ENCODE peak calls at places on chromosomes 5 and 9, in seven cellular contexts. One of them, this sample, is unnamed.

GRCh38 chr5:10607023-10607665 is 43.3 kb downstream of the ANKRD33B start:
- DNase-seq in nucleus accumbens: no peak
- DNase-seq in AG10803: no peak
- DNase-seq in GM03348: no peak
- DNase-seq in myocyte: peak
- DNase-seq in ELF-1: peak
- DNase-seq in H7: no peak
- DNase-seq in this sample: no peak

GRCh38 chr9:12801663-12802062 is 26.8 kb downstream of the LURAP1L start:
- DNase-seq in GM03348: no peak
- DNase-seq in nucleus accumbens: no peak
- DNase-seq in AG10803: no peak
- DNase-seq in myocyte: no peak
- DNase-seq in H7: no peak
- DNase-seq in ELF-1: no peak
- DNase-seq in this sample: no peak

GRCh38 chr9:21970800-21971620 is 23.2 kb downstream of the CDKN2A start:
- DNase-seq in ELF-1: peak
- DNase-seq in AG10803: no peak
- DNase-seq in myocyte: no peak
- DNase-seq in GM03348: no peak
- DNase-seq in H7: peak
- DNase-seq in nucleus accumbens: no peak
- DNase-seq in this sample: peak

GRCh38 chr5:177070536-177071191 is 16.1 kb upstream of the FGFR4 start:
- DNase-seq in H7: no peak
- DNase-seq in AG10803: no peak
- DNase-seq in GM03348: no peak
- DNase-seq in myocyte: no peak
- DNase-seq in ELF-1: no peak
- DNase-seq in nucleus accumbens: no peak
- DNase-seq in this sample: no peak

GRCh38 chr9:78023003-78023741 is 8.4 kb downstream of the GNAQ start:
- DNase-seq in nucleus accumbens: no peak
- DNase-seq in myocyte: no peak
- DNase-seq in GM03348: peak
- DNase-seq in ELF-1: no peak
- DNase-seq in H7: no peak
- DNase-seq in AG10803: peak
- DNase-seq in this sample: no peak

GRCh38 chr5:33491941-33492340 is 51.2 kb downstream of the TARS1 start:
- DNase-seq in ELF-1: no peak
- DNase-seq in H7: no peak
- DNase-seq in myocyte: no peak
- DNase-seq in nucleus accumbens: no peak
- DNase-seq in GM03348: no peak
- DNase-seq in AG10803: peak
- DNase-seq in this sample: no peak

GRCh38 chr5:157542282-157542966 is 33.2 kb downstream of the ADAM19 start:
- DNase-seq in myocyte: peak
- DNase-seq in ELF-1: no peak
- DNase-seq in GM03348: no peak
- DNase-seq in nucleus accumbens: no peak
- DNase-seq in H7: no peak
- DNase-seq in AG10803: no peak
- DNase-seq in this sample: no peak

GRCh38 chr9:134967547-134967930 is 49.8 kb upstream of the FCN1 start:
- DNase-seq in ELF-1: no peak
- DNase-seq in GM03348: no peak
- DNase-seq in AG10803: no peak
- DNase-seq in myocyte: peak
- DNase-seq in H7: peak
- DNase-seq in nucleus accumbens: no peak
- DNase-seq in this sample: no peak

GRCh38 chr5:111606194-111606593 is 93.9 kb upstream of the STARD4 start:
- DNase-seq in ELF-1: no peak
- DNase-seq in GM03348: no peak
- DNase-seq in nucleus accumbens: no peak
- DNase-seq in myocyte: no peak
- DNase-seq in AG10803: no peak
- DNase-seq in H7: no peak
- DNase-seq in this sample: no peak

GRCh38 chr9:120109242-120109641 is 470.7 kb downstream of the CDK5RAP2 start:
- DNase-seq in myocyte: no peak
- DNase-seq in GM03348: peak
- DNase-seq in nucleus accumbens: no peak
- DNase-seq in H7: peak
- DNase-seq in AG10803: peak
- DNase-seq in ELF-1: peak
- DNase-seq in this sample: peak

GRCh38 chr9:33165263-33166151 is 1.6 kb downstream of the B4GALT1 start:
- DNase-seq in ELF-1: peak
- DNase-seq in H7: no peak
- DNase-seq in GM03348: peak
- DNase-seq in nucleus accumbens: no peak
- DNase-seq in AG10803: peak
- DNase-seq in myocyte: peak
- DNase-seq in this sample: peak

GRCh38 chr5:96114736-96115466 is 153.2 kb upstream of the ELL2 start:
- DNase-seq in AG10803: peak
- DNase-seq in nucleus accumbens: no peak
- DNase-seq in ELF-1: no peak
- DNase-seq in myocyte: no peak
- DNase-seq in H7: no peak
- DNase-seq in GM03348: no peak
- DNase-seq in this sample: no peak

GRCh38 chr5:159906957-159907356 is 9.3 kb upstream of the ADRA1B start:
- DNase-seq in myocyte: peak
- DNase-seq in AG10803: no peak
- DNase-seq in GM03348: no peak
- DNase-seq in ELF-1: no peak
- DNase-seq in nucleus accumbens: no peak
- DNase-seq in H7: no peak
- DNase-seq in this sample: no peak

GRCh38 chr9:69412741-69413150 is 87.7 kb downstream of the ENTREP1 start:
- DNase-seq in ELF-1: peak
- DNase-seq in H7: peak
- DNase-seq in AG10803: peak
- DNase-seq in GM03348: peak
- DNase-seq in myocyte: peak
- DNase-seq in nucleus accumbens: no peak
- DNase-seq in this sample: peak

GRCh38 chr5:132780577-132780976 is 3.5 kb upstream of the SEPTIN8 start:
- DNase-seq in GM03348: no peak
- DNase-seq in H7: no peak
- DNase-seq in ELF-1: no peak
- DNase-seq in AG10803: no peak
- DNase-seq in nucleus accumbens: no peak
- DNase-seq in myocyte: no peak
- DNase-seq in this sample: no peak

GRCh38 chr5:117295941-117296340 is 721.3 kb upstream of the SEMA6A start:
- DNase-seq in ELF-1: no peak
- DNase-seq in H7: no peak
- DNase-seq in GM03348: no peak
- DNase-seq in nucleus accumbens: no peak
- DNase-seq in myocyte: no peak
- DNase-seq in AG10803: no peak
- DNase-seq in this sample: no peak

GRCh38 chr9:35271637-35272036 is 109.8 kb downstream of the UNC13B start:
- DNase-seq in ELF-1: no peak
- DNase-seq in nucleus accumbens: no peak
- DNase-seq in GM03348: no peak
- DNase-seq in H7: no peak
- DNase-seq in AG10803: no peak
- DNase-seq in myocyte: no peak
- DNase-seq in this sample: no peak

GRCh38 chr9:5630038-5630507 is 1.2 kb downstream of the RIC1 start:
- DNase-seq in AG10803: peak
- DNase-seq in nucleus accumbens: no peak
- DNase-seq in GM03348: peak
- DNase-seq in H7: peak
- DNase-seq in myocyte: peak
- DNase-seq in ELF-1: no peak
- DNase-seq in this sample: peak

GRCh38 chr5:69341520-69342161 is 9.0 kb upstream of the CCDC125 start:
- DNase-seq in GM03348: no peak
- DNase-seq in myocyte: no peak
- DNase-seq in AG10803: no peak
- DNase-seq in ELF-1: no peak
- DNase-seq in H7: no peak
- DNase-seq in nucleus accumbens: no peak
- DNase-seq in this sample: no peak

GRCh38 chr9:21413089-21414023 is 4.4 kb downstream of the IFNA8 start:
- DNase-seq in ELF-1: peak
- DNase-seq in AG10803: no peak
- DNase-seq in H7: no peak
- DNase-seq in nucleus accumbens: no peak
- DNase-seq in myocyte: no peak
- DNase-seq in GM03348: no peak
- DNase-seq in this sample: peak

GRCh38 chr5:59722875-59723274 is 170.7 kb downstream of the PDE4D start:
- DNase-seq in myocyte: no peak
- DNase-seq in ELF-1: no peak
- DNase-seq in nucleus accumbens: no peak
- DNase-seq in AG10803: no peak
- DNase-seq in GM03348: no peak
- DNase-seq in H7: no peak
- DNase-seq in this sample: no peak

GRCh38 chr9:121783523-121784507 is 132.4 kb downstream of the DAB2IP start:
- DNase-seq in myocyte: no peak
- DNase-seq in ELF-1: peak
- DNase-seq in H7: peak
- DNase-seq in AG10803: no peak
- DNase-seq in GM03348: no peak
- DNase-seq in nucleus accumbens: no peak
- DNase-seq in this sample: peak

GRCh38 chr9:21810881-21811280 is 8.4 kb downstream of the MTAP start:
- DNase-seq in GM03348: no peak
- DNase-seq in AG10803: peak
- DNase-seq in H7: no peak
- DNase-seq in myocyte: no peak
- DNase-seq in nucleus accumbens: no peak
- DNase-seq in ELF-1: no peak
- DNase-seq in this sample: no peak

GRCh38 chr5:11903614-11904269 is 504 bp downstream of the CTNND2 start:
- DNase-seq in H7: peak
- DNase-seq in myocyte: no peak
- DNase-seq in nucleus accumbens: peak
- DNase-seq in ELF-1: peak
- DNase-seq in AG10803: no peak
- DNase-seq in GM03348: peak
- DNase-seq in this sample: peak

GRCh38 chr5:13930721-13931246 is 13.7 kb downstream of the DNAH5 start:
- DNase-seq in myocyte: no peak
- DNase-seq in nucleus accumbens: no peak
- DNase-seq in GM03348: no peak
- DNase-seq in H7: no peak
- DNase-seq in ELF-1: no peak
- DNase-seq in AG10803: no peak
- DNase-seq in this sample: no peak

GRCh38 chr9:109010676-109011655 is 2.3 kb downstream of the CTNNAL1 start:
- DNase-seq in nucleus accumbens: no peak
- DNase-seq in myocyte: peak
- DNase-seq in ELF-1: no peak
- DNase-seq in H7: no peak
- DNase-seq in GM03348: peak
- DNase-seq in AG10803: peak
- DNase-seq in this sample: no peak

GRCh38 chr5:59766394-59766793 is 127.1 kb downstream of the PDE4D start:
- DNase-seq in H7: no peak
- DNase-seq in myocyte: no peak
- DNase-seq in nucleus accumbens: no peak
- DNase-seq in AG10803: no peak
- DNase-seq in ELF-1: no peak
- DNase-seq in GM03348: no peak
- DNase-seq in this sample: no peak

GRCh38 chr5:63805151-63805550 is 157.1 kb downstream of the HTR1A start:
- DNase-seq in GM03348: no peak
- DNase-seq in nucleus accumbens: no peak
- DNase-seq in AG10803: no peak
- DNase-seq in myocyte: no peak
- DNase-seq in H7: no peak
- DNase-seq in ELF-1: no peak
- DNase-seq in this sample: no peak

This sample was measured in mesendoderm.